ENCODE peak calls at places on chromosomes 2 and 18, in seven cellular contexts. L is effector memory CD4-positive, alpha-beta T cell; O is mammary epithelial cell; E is psoas muscle; T is IMR-90; R is dorsolateral prefrontal cortex; P is SK-N-MC. I is an unnamed sample.

GRCh38 chr2:119474371-119475224 is 42.9 kb downstream of the TMEM37 start:
- DNase-seq in R (no peak), L (no peak), P (no peak), T (no peak), E (no peak), O (no peak), I (no peak)

GRCh38 chr2:102439065-102439695 is 16.2 kb downstream of the IL18RAP start:
- DNase-seq in O (peak), R (no peak), E (no peak), T (peak), P (no peak), L (no peak), I (no peak)

GRCh38 chr18:48061781-48062570 is 131.5 kb upstream of the SMAD2 start:
- DNase-seq in E (no peak), O (no peak), P (no peak), L (no peak), R (no peak), T (no peak), I (no peak)

GRCh38 chr2:18518116-18519111 is 42.0 kb downstream of the RDH14 start:
- DNase-seq in T (peak), O (no peak), L (no peak), R (no peak), E (no peak), P (no peak), I (no peak)

GRCh38 chr2:58215429-58215828 is 25.7 kb downstream of the FANCL start:
- DNase-seq in P (no peak), R (no peak), O (no peak), L (no peak), E (no peak), T (peak), I (no peak)

GRCh38 chr2:160783481-160783880 is 289.9 kb upstream of the RBMS1 start:
- DNase-seq in P (no peak), E (no peak), R (no peak), T (peak), L (no peak), O (no peak), I (no peak)

GRCh38 chr2:12293868-12294267 is 422.9 kb upstream of the TRIB2 start:
- DNase-seq in E (no peak), L (no peak), P (no peak), T (no peak), O (no peak), R (no peak), I (no peak)

GRCh38 chr18:74331404-74331803 is 15.8 kb downstream of the C18orf63 start:
- DNase-seq in P (no peak), T (peak), L (no peak), R (no peak), E (no peak), O (peak), I (no peak)

GRCh38 chr18:76953186-76953982 is 131.0 kb downstream of the ZNF236 start:
- DNase-seq in P (no peak), R (peak), E (peak), T (peak), L (no peak), O (no peak), I (peak)

GRCh38 chr18:12011962-12012549 is 30.7 kb downstream of the IMPA2 start:
- DNase-seq in R (no peak), E (no peak), P (no peak), L (no peak), T (peak), O (no peak), I (peak)

GRCh38 chr2:128308284-128308731 is 10.4 kb downstream of the HS6ST1 start:
- DNase-seq in T (no peak), L (no peak), R (no peak), E (peak), O (no peak), P (no peak), I (no peak)

GRCh38 chr2:152624805-152625204 is 92.5 kb downstream of the PRPF40A start:
- DNase-seq in E (no peak), R (no peak), L (no peak), T (peak), O (no peak), P (no peak), I (no peak)

GRCh38 chr2:44360749-44361329 is 455 bp downstream of the PREPL start:
- DNase-seq in R (peak), O (no peak), P (no peak), T (peak), E (no peak), L (no peak), I (no peak)

GRCh38 chr2:158598856-158599517 is 142.2 kb downstream of the PKP4 start:
- DNase-seq in E (no peak), T (peak), L (no peak), O (peak), P (no peak), R (peak), I (no peak)

GRCh38 chr2:8394569-8395359 is 287.1 kb upstream of the ID2 start:
- DNase-seq in O (no peak), T (no peak), P (no peak), R (no peak), L (no peak), E (no peak), I (peak)

GRCh38 chr2:130376433-130377293 is 20.8 kb downstream of the PTPN18 start:
- DNase-seq in E (no peak), P (no peak), T (no peak), O (no peak), L (no peak), R (no peak), I (no peak)

GRCh38 chr2:3534251-3534814 is 15.0 kb upstream of the ADI1 start:
- DNase-seq in E (no peak), L (no peak), R (no peak), P (no peak), O (peak), T (no peak), I (peak)
- H3K4me3 ChIP-seq in E (no peak), L (no peak), R (no peak), P (no peak), O (no peak), T (no peak), I (no peak)

GRCh38 chr2:215787565-215788178 is 225.7 kb downstream of the MREG start:
- DNase-seq in L (no peak), O (no peak), P (no peak), E (no peak), T (no peak), R (no peak), I (no peak)
- H3K4me3 ChIP-seq in L (no peak), O (no peak), P (no peak), E (no peak), T (no peak), R (no peak), I (no peak)

GRCh38 chr2:195587966-195588365 is 69.1 kb upstream of the SLC39A10 start:
- DNase-seq in T (no peak), P (no peak), L (no peak), E (no peak), R (no peak), O (no peak), I (no peak)

GRCh38 chr2:195590199-195590865 is 66.7 kb upstream of the SLC39A10 start:
- DNase-seq in L (no peak), O (no peak), E (no peak), R (no peak), P (no peak), T (no peak), I (no peak)

GRCh38 chr2:195582188-195582587 is 74.8 kb upstream of the SLC39A10 start:
- DNase-seq in P (no peak), E (no peak), L (no peak), T (no peak), R (no peak), O (no peak), I (no peak)

GRCh38 chr2:195590866-195591215 is 66.2 kb upstream of the SLC39A10 start:
- DNase-seq in E (no peak), T (no peak), P (no peak), L (no peak), O (no peak), R (no peak), I (no peak)

DNA sequence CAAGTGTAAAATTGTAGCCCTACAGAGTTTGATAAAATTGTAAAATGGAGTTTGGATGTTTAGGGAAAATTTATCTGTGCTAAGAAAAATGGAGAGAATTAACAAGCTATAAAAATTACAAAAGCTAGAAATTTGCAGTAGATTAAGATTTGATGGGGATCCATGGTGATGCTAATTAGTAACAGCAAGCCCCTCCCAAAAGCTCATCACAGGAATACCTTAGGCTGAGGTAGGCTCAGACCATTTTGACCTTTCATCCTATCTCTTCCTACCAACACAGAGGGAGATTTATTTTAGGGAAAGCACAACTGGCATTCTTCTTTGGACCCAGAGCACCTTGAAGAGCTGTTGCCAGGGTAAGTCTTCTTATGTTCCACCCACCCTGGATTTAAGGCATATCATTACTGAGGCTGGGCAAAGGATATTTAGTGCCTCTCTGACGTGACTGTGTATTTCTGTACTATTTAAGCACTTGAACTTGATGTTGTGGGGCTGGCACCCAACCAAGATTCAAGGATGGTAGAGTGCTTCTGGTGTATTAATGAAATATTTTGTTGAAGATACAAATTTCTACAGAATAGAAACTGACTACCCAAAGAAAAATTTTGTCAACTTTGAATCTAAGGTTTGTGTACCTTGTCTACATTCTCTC is 70.8 kb upstream of the SLC39A10 start:
- DNase-seq in T (no peak), O (no peak), E (no peak), P (no peak), L (no peak), R (no peak), I (peak)
- H3K4me3 ChIP-seq in T (no peak), O (no peak), E (no peak), P (no peak), L (no peak), R (no peak), I (no peak)

DNA sequence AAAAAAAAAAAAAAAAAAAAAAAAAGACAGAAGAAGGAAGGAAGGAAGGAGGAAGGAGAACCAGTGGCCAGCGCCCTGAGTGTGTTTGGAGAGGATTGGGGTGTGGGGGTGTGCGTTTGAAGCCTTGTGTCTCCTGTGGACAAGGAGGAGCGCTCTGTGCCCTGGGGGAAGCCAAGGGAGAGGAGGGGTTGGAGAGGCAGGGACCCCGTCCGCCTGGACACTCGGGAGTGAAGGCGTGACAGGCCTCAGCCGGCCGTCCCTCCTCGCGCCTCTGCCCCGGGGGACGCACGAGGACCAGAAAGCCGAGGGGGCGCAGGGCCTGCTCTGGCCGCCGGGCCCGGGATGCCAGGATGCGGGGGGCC is 44.9 kb downstream of the SERTAD2 start:
- DNase-seq in P (no peak), R (no peak), O (no peak), L (no peak), T (no peak), E (peak), I (no peak)
- H3K4me3 ChIP-seq in P (no peak), R (peak), O (peak), L (peak), T (peak), E (peak), I (peak)

DNA sequence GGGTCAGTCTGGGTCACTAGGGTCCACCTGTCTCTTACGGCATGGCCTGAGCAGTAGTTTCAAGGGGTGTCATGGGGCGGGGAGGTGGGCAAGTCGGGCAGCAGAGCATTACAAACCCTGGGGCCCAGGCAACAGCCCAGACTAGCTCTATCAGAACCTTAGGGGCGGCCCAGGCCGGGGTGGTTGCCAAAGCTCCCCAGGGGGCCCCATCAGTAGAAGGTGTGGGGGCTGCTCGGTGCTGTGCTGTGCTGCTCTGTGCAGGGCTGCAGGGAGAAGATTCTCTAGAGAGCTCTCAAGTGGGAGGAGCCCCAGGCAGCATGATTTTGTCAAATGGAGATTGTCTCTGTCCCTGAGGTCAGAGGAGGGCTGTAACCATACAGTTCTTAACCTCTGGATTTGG is 36.4 kb upstream of the SLC14A1 start:
- DNase-seq in T (no peak), L (no peak), P (no peak), E (no peak), O (no peak), R (no peak), I (peak)
- H3K4me3 ChIP-seq in T (no peak), L (peak), P (no peak), E (no peak), O (no peak), R (no peak), I (no peak)

I was measured in upper lobe of left lung.